ENCODE peak calls at places on chromosomes 11 and 22, in five cellular contexts. N is A549, B is colonic mucosa, U is IMR-90, Y is stomach. W is an unnamed sample.

GRCh38 chr11:74255741-74256369 is 55.6 kb downstream of the P4HA3 start:
- DNase-seq in N (peak; percentile 74), B (peak; percentile 60), U (peak; percentile 63), Y (peak; percentile 57), W (peak; percentile 79)

GRCh38 chr11:2728663-2729332 is 29.0 kb upstream of the KCNQ1OT1 start:
- DNase-seq in N (no peak), B (no peak), U (no peak), Y (no peak), W (no peak)

GRCh38 chr11:114085965-114086364 is 26.5 kb downstream of the ZBTB16 start:
- DNase-seq in N (no peak), B (peak; percentile 63), U (no peak), Y (peak; percentile 74), W (no peak)

GRCh38 chr11:78216571-78217287 is 28.0 kb downstream of the USP35 start:
- DNase-seq in N (no peak), B (no peak), U (no peak), Y (no peak), W (no peak)

GRCh38 chr11:60528934-60529333 is 13.7 kb downstream of the MS4A13 start:
- DNase-seq in N (no peak), B (no peak), U (no peak), Y (no peak), W (no peak)

GRCh38 chr22:32745251-32745995 is 56.1 kb upstream of the TIMP3 start:
- DNase-seq in N (no peak), B (peak; percentile 39), U (peak; percentile 55), Y (no peak), W (peak; percentile 22)

GRCh38 chr11:119572481-119573424 is 149.8 kb upstream of the THY1 start:
- DNase-seq in N (no peak), B (no peak), U (no peak), Y (no peak), W (no peak)

GRCh38 chr22:17569971-17570511 is 6.7 kb downstream of the SLC25A18 start:
- DNase-seq in N (no peak), B (no peak), U (peak; percentile 4), Y (no peak), W (peak; percentile 72)

GRCh38 chr11:19844806-19845205 is 132.2 kb downstream of the NAV2 start:
- DNase-seq in N (no peak), B (no peak), U (no peak), Y (no peak), W (no peak)

GRCh38 chr11:100536979-100537378 is 150.1 kb upstream of the ARHGAP42 start:
- DNase-seq in N (no peak), B (no peak), U (no peak), Y (no peak), W (no peak)

GRCh38 chr11:77406396-77406795 is 67.5 kb downstream of the PAK1 start:
- DNase-seq in N (no peak), B (no peak), U (no peak), Y (no peak), W (no peak)

GRCh38 chr11:64787526-64788320 is 9.4 kb upstream of the SF1 start:
- DNase-seq in N (peak; percentile 89), B (peak; percentile 80), U (peak; percentile 33), Y (peak; percentile 78), W (peak; percentile 66)

GRCh38 chr11:4851033-4851432 is 2.0 kb upstream of the OR51S1 start:
- DNase-seq in N (no peak), B (no peak), U (peak; percentile 47), Y (peak; percentile 61), W (peak; percentile 79)

GRCh38 chr11:19370100-19370861 is 129.5 kb upstream of the E2F8 start:
- DNase-seq in N (no peak), B (no peak), U (peak; percentile 31), Y (no peak), W (peak; percentile 95)

GRCh38 chr11:69464621-69464960 is 16.9 kb upstream of the LINC01488 start:
- DNase-seq in N (no peak), B (peak; percentile 69), U (no peak), Y (no peak), W (no peak)

GRCh38 chr11:120056301-120057027 is 81.4 kb downstream of the TRIM29 start:
- DNase-seq in N (no peak), B (peak; percentile 9), U (no peak), Y (no peak), W (no peak)

GRCh38 chr11:111944139-111944538 is 7.0 kb downstream of the DIXDC1 start:
- DNase-seq in N (no peak), B (no peak), U (peak; percentile 87), Y (no peak), W (peak; percentile 93)

GRCh38 chr11:119081682-119082081 is 3.0 kb upstream of the HMBS start:
- DNase-seq in N (no peak), B (no peak), U (no peak), Y (no peak), W (no peak)

GRCh38 chr22:20135265-20135664 is 3.7 kb downstream of the ZDHHC8 start:
- DNase-seq in N (no peak), B (no peak), U (no peak), Y (no peak), W (no peak)

GRCh38 chr22:24696551-24697001 is 77.9 kb downstream of the PIWIL3 start:
- DNase-seq in N (no peak), B (no peak), U (no peak), Y (no peak), W (no peak)

GRCh38 chr11:111427471-111427912 is 48.4 kb upstream of the POU2AF1 start:
- DNase-seq in N (no peak), B (peak; percentile 58), U (no peak), Y (no peak), W (no peak)

GRCh38 chr11:12287374-12288211 is 89.8 kb upstream of the PARVA start:
- DNase-seq in N (peak; percentile 97), B (peak; percentile 23), U (peak; percentile 99), Y (peak; percentile 26), W (peak; percentile 99)

GRCh38 chr22:33114570-33114969 is 56.4 kb upstream of the SYN3 start:
- DNase-seq in N (no peak), B (no peak), U (no peak), Y (no peak), W (no peak)

GRCh38 chr11:32215157-32215556 is 124.3 kb downstream of the RCN1 start:
- DNase-seq in N (no peak), B (no peak), U (no peak), Y (no peak), W (no peak)
- TF ChIP-seq CTCF in N (no peak), B (no peak), U (no peak), Y (no peak), W (no peak)

GRCh38 chr22:36571991-36572390 is 43.0 kb upstream of the EIF3D start:
- DNase-seq in N (no peak), B (no peak), U (no peak), Y (no peak), W (no peak)
- H3K4me3 ChIP-seq in N (no peak overlapping the region), B (no peak overlapping the region), U (no peak overlapping the region), Y (no peak overlapping the region), W (no peak overlapping the region)

GRCh38 chr11:1148752-1149180 is 9.0 kb upstream of the MUC5AC start:
- DNase-seq in N (no peak), B (peak; percentile 42), U (no peak), Y (no peak), W (no peak)
- TF ChIP-seq CTCF in N (no peak), B (no peak), U (no peak), Y (no peak), W (no peak)

GRCh38 chr11:6391548-6392134 is 1.4 kb downstream of the SMPD1 start:
- DNase-seq in N (no peak), B (no peak), U (no peak), Y (no peak), W (no peak)
- H3K4me3 ChIP-seq in N (no peak overlapping the region), B (peak overlapping the region; percentile 84), U (peak overlapping the region; percentile 90), Y (peak overlapping the region; percentile 72), W (peak overlapping the region; percentile 78)

DNA sequence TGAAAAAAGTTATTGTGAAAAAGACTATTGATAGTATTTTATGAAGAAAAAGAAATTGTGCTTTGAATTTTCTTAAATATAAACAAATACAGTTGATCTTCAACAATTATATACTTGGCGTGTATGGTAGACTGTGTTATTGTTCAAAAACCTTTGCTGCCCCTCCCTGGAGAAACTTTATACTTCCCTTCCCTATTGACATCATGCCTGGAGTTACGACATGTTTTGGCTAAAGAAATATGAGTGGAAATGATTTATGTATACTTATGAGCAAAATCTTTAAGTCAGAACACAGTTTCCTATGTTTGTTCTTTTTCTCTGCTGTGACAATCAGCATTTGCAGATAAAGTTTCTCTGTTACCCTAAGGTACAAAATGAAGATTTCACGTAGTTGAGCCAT is 243.8 kb downstream of the TMEM135 start:
- DNase-seq in N (no peak), B (no peak), U (peak; percentile 77), Y (no peak), W (peak; percentile 89)
- TF ChIP-seq CTCF in N (peak; percentile 31), B (no peak), U (peak; percentile 57), Y (peak; percentile 20), W (peak; percentile 15)

DNA sequence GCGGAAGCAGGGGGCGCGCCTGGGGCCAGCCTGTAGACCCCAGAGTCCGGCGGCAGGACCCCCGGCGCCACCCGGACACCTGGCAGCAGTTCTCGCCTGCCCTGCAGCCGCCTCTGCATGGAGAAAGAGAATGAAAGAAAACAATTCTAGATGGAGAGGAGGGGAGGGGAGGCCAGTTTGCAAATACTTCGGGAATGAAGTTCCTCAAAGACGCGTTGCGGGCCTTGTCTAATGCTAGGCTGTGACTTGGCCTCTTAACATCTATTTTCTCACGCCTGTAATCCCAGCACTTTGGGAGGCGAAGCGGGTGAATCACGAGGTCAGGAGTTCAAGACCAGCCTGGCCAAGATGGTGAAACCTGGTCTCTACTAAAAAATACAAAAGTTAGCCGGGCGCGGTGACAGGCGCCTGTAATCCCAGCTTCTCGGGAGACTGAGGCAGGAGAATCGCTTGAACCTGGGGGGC is 2.1 kb upstream of the BARX2 start:
- DNase-seq in N (no peak), B (no peak), U (no peak), Y (no peak), W (no peak)
- H3K4me3 ChIP-seq in N (peak overlapping the region; percentile 42), B (peak overlapping the region; percentile 40), U (peak overlapping the region; percentile 23), Y (peak overlapping the region; percentile 48), W (peak overlapping the region; percentile 14)

W was measured in cardiac fibroblast.